ENCODE peak calls at places on chromosomes 16 and 17, in seven cellular contexts. A is bronchial epithelial cell; D is stimulated activated CD8-positive, alpha-beta memory T cell treated with anti-CD3 and anti-CD28 coated beads, Interleukin-15, amount 100 ng/mL, for 48 hours; E is hepatocyte; U is right atrium auricular region; M is EL; S is NCI-H1092. W is an unnamed sample.

GRCh38 chr16:55203570-55203969 is 120.4 kb upstream of the IRX6 start:
- DNase-seq in A (no peak), S (no peak), D (no peak), M (no peak), E (no peak), U (no peak), W (no peak)

GRCh38 chr17:65389426-65389825 is 172.0 kb downstream of the AXIN2 start:
- DNase-seq in D (no peak), M (peak), E (no peak), A (no peak), S (no peak), U (no peak), W (no peak)

GRCh38 chr16:51151951-51152663 is 1.0 kb upstream of the SALL1 start:
- DNase-seq in U (no peak), M (peak), D (no peak), S (peak), A (no peak), E (peak), W (peak)

GRCh38 chr17:43027091-43028032 is 2.3 kb downstream of the RND2 start:
- DNase-seq in E (no peak), U (no peak), D (no peak), A (no peak), S (no peak), M (no peak), W (no peak)

GRCh38 chr17:17886253-17886652 is 49.5 kb upstream of the SREBF1 start:
- DNase-seq in E (no peak), M (no peak), S (no peak), A (no peak), D (no peak), U (no peak), W (no peak)

GRCh38 chr17:50626037-50626574 is 8.6 kb upstream of the ABCC3 start:
- DNase-seq in D (peak), S (peak), A (peak), U (peak), E (peak), M (peak), W (peak)

GRCh38 chr17:54972406-54973138 is 4.0 kb downstream of the STXBP4 start:
- DNase-seq in E (no peak), D (no peak), U (no peak), A (no peak), S (no peak), M (no peak), W (no peak)

GRCh38 chr16:83915081-83915480 is 16.2 kb downstream of the MLYCD start:
- DNase-seq in M (no peak), U (no peak), S (no peak), A (no peak), D (no peak), E (no peak), W (no peak)

GRCh38 chr16:1150511-1150982 is 2.4 kb upstream of the CACNA1H start:
- DNase-seq in S (no peak), A (no peak), D (no peak), M (peak), E (no peak), U (no peak), W (peak)

GRCh38 chr17:7704601-7705268 is at the start of gene EFNB3:
- DNase-seq in S (peak), A (no peak), D (no peak), M (peak), E (peak), U (no peak), W (peak)

GRCh38 chr17:77400445-77400870 is 259.7 kb downstream of the SEC14L1 start:
- DNase-seq in D (peak), E (no peak), A (no peak), S (no peak), M (peak), U (no peak), W (no peak)

GRCh38 chr16:28491080-28491969 is 549 bp downstream of the CLN3 start:
- DNase-seq in D (no peak), S (no peak), A (peak), E (peak), U (no peak), M (peak), W (peak)

GRCh38 chr17:74654742-74655141 is 31.2 kb upstream of the CD300E start:
- DNase-seq in U (no peak), A (no peak), E (no peak), S (no peak), D (no peak), M (no peak), W (no peak)

GRCh38 chr17:66091440-66092080 is 100.4 kb downstream of the CEP112 start:
- DNase-seq in E (no peak), M (no peak), S (no peak), A (no peak), D (no peak), U (no peak), W (no peak)

GRCh38 chr17:62597920-62598319 is 29.6 kb upstream of the MRC2 start:
- DNase-seq in U (no peak), E (peak), D (no peak), S (no peak), M (peak), A (no peak), W (no peak)

GRCh38 chr17:42472709-42473521 is 14.2 kb downstream of the ATP6V0A1 start:
- DNase-seq in D (no peak), A (peak), U (no peak), S (no peak), M (peak), E (peak), W (no peak)